ENCODE peak calls at places on chromosomes 3 and 15, in nine cellular contexts. Q is IMR-90, B is K562, P is breast epithelium, O is ovary, Y is stomach, E is right lobe of liver, N is heart left ventricle, D is adrenal gland. C is an unnamed sample.

GRCh38 chr15:38414351-38414750 is 39.6 kb upstream of the FAM98B start:
- DNase-seq in Q (peak; percentile 75), B (peak; percentile 14), P (no peak), O (peak; percentile 54), Y (peak; percentile 48), E (no peak), N (peak; percentile 56), D (peak; percentile 52), C (peak; percentile 26)

GRCh38 chr3:128663151-128663550 is 12.5 kb upstream of the RPN1 start:
- DNase-seq in Q (no peak), B (no peak), P (no peak), O (no peak), Y (no peak), E (no peak), N (no peak), D (no peak), C (no peak)

GRCh38 chr3:42277676-42278075 is 11.7 kb upstream of the CCK start:
- DNase-seq in Q (no peak), B (no peak), P (no peak), O (no peak), Y (no peak), E (no peak), N (no peak), D (no peak), C (no peak)

GRCh38 chr15:78076231-78077052 is 1.1 kb downstream of the TBC1D2B start:
- DNase-seq in Q (no peak), B (no peak), P (no peak), O (no peak), Y (no peak), E (no peak), N (no peak), D (no peak), C (no peak)

GRCh38 chr3:50412355-50412754 is 53.0 kb upstream of the TMEM115 start:
- DNase-seq in Q (no peak), B (peak; percentile 18), P (no peak), O (no peak), Y (no peak), E (no peak), N (no peak), D (no peak), C (no peak)

GRCh38 chr3:56823984-56824703 is 22.4 kb upstream of the ARHGEF3 start:
- DNase-seq in Q (no peak), B (no peak), P (no peak), O (no peak), Y (no peak), E (no peak), N (no peak), D (no peak), C (no peak)

GRCh38 chr15:38745611-38746010 is 181.0 kb upstream of the RASGRP1 start:
- DNase-seq in Q (no peak), B (no peak), P (no peak), O (no peak), Y (no peak), E (no peak), N (no peak), D (no peak), C (no peak)

GRCh38 chr3:36214460-36214859 is 165.8 kb upstream of the STAC start:
- DNase-seq in Q (no peak), B (no peak), P (no peak), O (no peak), Y (no peak), E (no peak), N (no peak), D (peak; percentile 13), C (no peak)

GRCh38 chr3:158097571-158098553 is 8.4 kb downstream of the SHOX2 start:
- DNase-seq in Q (peak; percentile 57), B (no peak), P (peak; percentile 68), O (peak; percentile 24), Y (peak; percentile 83), E (peak; percentile 86), N (peak; percentile 71), D (peak; percentile 68), C (no peak)

GRCh38 chr3:123053107-123053506 is 13.7 kb upstream of the PDIA5 start:
- DNase-seq in Q (no peak), B (no peak), P (no peak), O (no peak), Y (no peak), E (no peak), N (no peak), D (no peak), C (no peak)
- TF ChIP-seq POLR2A in Q (no peak), B (no peak), P (no peak), O (no peak), Y (no peak), E (no peak), N (no peak), D (no peak), C (no peak)

DNA sequence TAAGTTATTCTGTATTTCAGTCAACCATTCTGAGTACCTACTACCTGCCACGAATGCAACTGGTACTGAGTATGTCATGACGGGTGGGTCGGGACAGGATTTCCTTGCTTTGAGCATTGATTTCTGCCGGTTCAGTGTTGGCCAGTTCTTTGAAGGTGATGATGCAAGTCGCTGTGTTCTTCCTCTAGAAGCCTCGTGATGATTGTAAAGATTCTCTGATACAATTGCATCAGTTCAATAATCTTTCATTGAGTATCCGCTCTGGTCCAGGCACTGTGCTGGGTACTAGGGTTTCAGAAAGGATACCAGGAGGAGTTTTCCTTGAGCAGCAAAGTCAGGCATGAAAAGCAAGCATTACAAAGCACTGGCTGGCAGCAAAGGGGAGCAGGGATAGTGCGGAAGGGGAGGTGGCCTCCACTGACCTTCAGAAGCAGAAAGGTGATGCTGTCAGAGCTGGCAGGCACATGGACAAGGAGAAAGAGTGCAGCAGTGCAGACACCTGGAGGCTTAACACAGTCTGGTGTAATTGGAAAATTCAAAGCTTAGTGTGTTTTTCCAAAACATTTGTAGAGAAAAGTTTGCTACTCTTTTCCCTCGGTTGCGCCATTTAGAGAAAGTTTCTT is 100.1 kb downstream of the RPL39L start:
- DNase-seq in Q (no peak), B (no peak), P (no peak), O (no peak), Y (no peak), E (peak; percentile 73), N (no peak), D (no peak), C (no peak)
- TF ChIP-seq POLR2A in Q (no peak), B (no peak), P (no peak), O (no peak), Y (no peak), E (peak; percentile 8), N (no peak), D (no peak), C (no peak)

GRCh38 chr3:87173776-87174175 is 53.3 kb upstream of the CHMP2B start:
- DNase-seq in Q (no peak), B (no peak), P (no peak), O (no peak), Y (no peak), E (no peak), N (no peak), D (no peak), C (no peak)
- TF ChIP-seq POLR2A in Q (no peak), B (no peak), P (no peak), O (no peak), Y (no peak), E (no peak), N (no peak), D (no peak), C (no peak)

GRCh38 chr15:67884009-67884408 is 44.2 kb upstream of the RNU6-1 start:
- DNase-seq in Q (no peak), B (no peak), P (no peak), O (no peak), Y (no peak), E (no peak), N (no peak), D (no peak), C (no peak)

GRCh38 chr15:67882487-67883227 is 42.8 kb upstream of the RNU6-1 start:
- DNase-seq in Q (peak; percentile 8), B (peak; percentile 41), P (no peak), O (no peak), Y (no peak), E (no peak), N (no peak), D (peak; percentile 44), C (no peak)

GRCh38 chr15:67885848-67886247 is 46.0 kb upstream of the RNU6-1 start:
- DNase-seq in Q (no peak), B (no peak), P (no peak), O (no peak), Y (no peak), E (no peak), N (no peak), D (no peak), C (no peak)

GRCh38 chr15:67883228-67883773 is 43.5 kb upstream of the RNU6-1 start:
- DNase-seq in Q (no peak), B (peak; percentile 25), P (no peak), O (no peak), Y (no peak), E (no peak), N (no peak), D (no peak), C (no peak)

DNA sequence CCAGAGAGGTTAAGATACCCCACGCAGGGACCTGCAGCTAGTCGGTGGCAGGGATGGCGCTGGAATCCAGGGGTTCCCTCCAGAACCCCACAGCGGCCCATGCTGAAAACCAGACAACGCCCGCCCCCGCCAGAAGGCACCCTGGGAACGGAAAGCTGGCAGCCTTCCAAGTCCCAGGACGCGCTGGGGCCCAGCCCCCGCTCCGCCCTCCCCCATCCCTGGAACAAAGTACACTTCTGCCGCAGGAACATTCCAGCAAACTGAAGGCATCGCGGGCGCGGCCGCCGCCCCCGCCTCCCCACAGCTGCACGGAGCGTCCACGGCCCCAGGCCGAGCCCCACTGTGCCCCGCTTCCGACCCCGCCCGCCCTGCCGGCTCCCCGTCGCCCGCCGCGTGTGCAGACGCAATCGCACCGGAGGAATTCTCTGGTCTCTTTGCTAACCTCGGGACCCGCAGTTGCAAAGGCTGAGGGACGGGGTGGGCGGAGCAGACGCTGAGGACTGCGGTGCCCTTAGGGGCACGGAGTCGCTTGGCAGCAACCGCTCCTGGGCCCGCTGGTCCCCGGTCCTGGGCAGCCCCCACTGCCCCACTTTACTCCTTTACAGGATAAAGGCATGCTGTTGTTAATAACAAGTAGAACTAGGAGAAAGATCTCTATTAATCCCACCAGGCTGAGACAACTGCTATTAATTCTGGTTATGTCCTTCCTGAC is 44.8 kb upstream of the RNU6-1 start:
- DNase-seq in Q (peak; percentile 54), B (peak; percentile 96), P (peak; percentile 81), O (peak; percentile 90), Y (peak; percentile 89), E (peak; percentile 89), N (peak; percentile 92), D (peak; percentile 84), C (peak; percentile 43)
- TF ChIP-seq POLR2A in Q (no peak), B (peak; percentile 65), P (no peak), O (no peak), Y (no peak), E (peak; percentile 69), N (peak; percentile 39), D (peak; percentile 53), C (no peak)

GRCh38 chr3:156760333-156760732 is 65.8 kb upstream of the LEKR1 start:
- DNase-seq in Q (no peak), B (no peak), P (no peak), O (no peak), Y (no peak), E (no peak), N (no peak), D (no peak), C (no peak)
- TF ChIP-seq POLR2A in Q (no peak), B (no peak), P (no peak), O (no peak), Y (no peak), E (no peak), N (no peak), D (no peak), C (no peak)

GRCh38 chr15:47819158-47819557 is 101.9 kb downstream of the SEMA6D start:
- DNase-seq in Q (no peak), B (no peak), P (no peak), O (peak; percentile 17), Y (no peak), E (no peak), N (no peak), D (no peak), C (no peak)
- TF ChIP-seq POLR2A in Q (no peak), B (no peak), P (no peak), O (no peak), Y (no peak), E (no peak), N (no peak), D (no peak), C (no peak)

C was measured in H54.